ENCODE peak calls at places on chromosomes 7 and 10, in ten cellular contexts. A is kidney epithelial cell, E is spleen, U is IMR-90, S is neural crest cell, W is astrocyte, G is GM13977, B is fibroblast of lung, M is suprapubic skin, F is osteocyte. Z is an unnamed sample.

GRCh38 chr10:131092416-131092815 is 219.1 kb downstream of the TCERG1L start:
- DNase-seq in A (no peak), E (peak; percentile 61), U (no peak), S (no peak), W (no peak), G (no peak), B (no peak), M (no peak), F (no peak), Z (no peak)

GRCh38 chr7:156790264-156790663 is 102.7 kb downstream of the LMBR1 start:
- DNase-seq in A (no peak), E (no peak), U (no peak), S (no peak), W (no peak), G (no peak), B (no peak), M (no peak), F (no peak), Z (no peak)

GRCh38 chr10:103789771-103790201 is 65.6 kb downstream of the SH3PXD2A start:
- DNase-seq in A (no peak), E (no peak), U (no peak), S (no peak), W (no peak), G (no peak), B (no peak), M (no peak), F (no peak), Z (no peak)

GRCh38 chr10:87506988-87507387 is 2.3 kb downstream of the MINPP1 start:
- DNase-seq in A (no peak), E (no peak), U (no peak), S (no peak), W (no peak), G (no peak), B (no peak), M (no peak), F (no peak), Z (no peak)

GRCh38 chr7:78433421-78433820 is 634.8 kb downstream of the PHTF2 start:
- DNase-seq in A (no peak), E (no peak), U (no peak), S (no peak), W (no peak), G (no peak), B (peak; percentile 1), M (no peak), F (no peak), Z (no peak)

GRCh38 chr10:2202401-2202800 is 465.1 kb upstream of the ADARB2 start:
- DNase-seq in A (peak; percentile 29), E (no peak), U (no peak), S (no peak), W (peak; percentile 41), G (no peak), B (no peak), M (no peak), F (no peak), Z (no peak)

GRCh38 chr10:74365109-74365508 is 214.1 kb downstream of the ADK start:
- DNase-seq in A (no peak), E (no peak), U (no peak), S (no peak), W (no peak), G (no peak), B (no peak), M (no peak), F (no peak), Z (no peak)

GRCh38 chr7:101436857-101437576 is 74.3 kb downstream of the COL26A1 start:
- DNase-seq in A (no peak), E (no peak), U (no peak), S (peak; percentile 33), W (no peak), G (no peak), B (no peak), M (no peak), F (no peak), Z (no peak)

GRCh38 chr10:91813251-91813650 is 15.0 kb downstream of the TNKS2 start:
- DNase-seq in A (no peak), E (no peak), U (no peak), S (no peak), W (no peak), G (no peak), B (no peak), M (no peak), F (no peak), Z (no peak)

GRCh38 chr10:119818889-119819270 is 53.8 kb downstream of the MCMBP start:
- DNase-seq in A (no peak), E (no peak), U (no peak), S (peak; percentile 13), W (no peak), G (no peak), B (peak; percentile 15), M (no peak), F (no peak), Z (no peak)

GRCh38 chr10:119562097-119562496 is 19.6 kb upstream of the RGS10 start:
- DNase-seq in A (no peak), E (no peak), U (no peak), S (no peak), W (no peak), G (no peak), B (no peak), M (no peak), F (no peak), Z (no peak)

GRCh38 chr10:115660391-115660790 is 567.2 kb downstream of the ATRNL1 start:
- DNase-seq in A (no peak), E (no peak), U (no peak), S (no peak), W (no peak), G (no peak), B (no peak), M (no peak), F (no peak), Z (no peak)
- TF ChIP-seq CTCF in A (no peak), E (no peak), U (no peak), S (no peak), W (no peak), G (no peak), B (no peak), M (no peak), F (no peak), Z (no peak)

DNA sequence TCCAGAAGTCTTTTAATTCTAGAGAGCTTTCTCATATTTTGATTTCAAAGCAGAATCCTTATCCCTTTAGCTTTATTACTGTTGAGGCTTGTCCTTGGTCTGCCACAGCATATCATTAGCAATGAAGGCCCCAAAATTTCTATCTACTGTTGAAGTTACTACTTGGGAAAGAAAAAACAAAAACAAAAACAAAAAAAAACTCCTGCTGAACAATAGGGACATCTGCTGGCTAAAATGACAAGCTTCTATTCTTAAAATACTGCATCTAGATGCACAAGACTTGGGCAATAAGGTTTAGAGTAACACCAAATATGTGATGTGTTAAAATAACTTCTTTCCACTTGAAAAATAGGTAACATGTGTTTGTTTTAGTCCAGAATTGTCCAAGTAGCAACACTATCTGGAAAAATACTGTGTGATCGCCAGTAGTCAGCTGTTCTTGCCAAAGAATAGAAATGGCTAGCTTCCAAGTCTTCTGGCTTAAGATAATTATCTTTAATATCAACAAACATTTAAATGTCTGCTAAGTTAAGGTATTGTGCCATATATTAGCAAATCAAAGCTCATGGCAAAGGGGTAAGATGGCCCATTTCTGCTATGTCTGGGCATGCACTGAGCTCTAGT is 3.8 kb upstream of the DMTF1 start:
- DNase-seq in A (no peak), E (no peak), U (peak; percentile 26), S (no peak), W (no peak), G (peak; percentile 50), B (peak; percentile 67), M (no peak), F (no peak), Z (peak; percentile 59)
- TF ChIP-seq CTCF in A (peak; percentile 46), E (peak; percentile 60), U (peak; percentile 62), S (peak; percentile 67), W (peak; percentile 58), G (peak; percentile 56), B (peak; percentile 47), M (peak; percentile 34), F (peak; percentile 64), Z (peak; percentile 60)

DNA sequence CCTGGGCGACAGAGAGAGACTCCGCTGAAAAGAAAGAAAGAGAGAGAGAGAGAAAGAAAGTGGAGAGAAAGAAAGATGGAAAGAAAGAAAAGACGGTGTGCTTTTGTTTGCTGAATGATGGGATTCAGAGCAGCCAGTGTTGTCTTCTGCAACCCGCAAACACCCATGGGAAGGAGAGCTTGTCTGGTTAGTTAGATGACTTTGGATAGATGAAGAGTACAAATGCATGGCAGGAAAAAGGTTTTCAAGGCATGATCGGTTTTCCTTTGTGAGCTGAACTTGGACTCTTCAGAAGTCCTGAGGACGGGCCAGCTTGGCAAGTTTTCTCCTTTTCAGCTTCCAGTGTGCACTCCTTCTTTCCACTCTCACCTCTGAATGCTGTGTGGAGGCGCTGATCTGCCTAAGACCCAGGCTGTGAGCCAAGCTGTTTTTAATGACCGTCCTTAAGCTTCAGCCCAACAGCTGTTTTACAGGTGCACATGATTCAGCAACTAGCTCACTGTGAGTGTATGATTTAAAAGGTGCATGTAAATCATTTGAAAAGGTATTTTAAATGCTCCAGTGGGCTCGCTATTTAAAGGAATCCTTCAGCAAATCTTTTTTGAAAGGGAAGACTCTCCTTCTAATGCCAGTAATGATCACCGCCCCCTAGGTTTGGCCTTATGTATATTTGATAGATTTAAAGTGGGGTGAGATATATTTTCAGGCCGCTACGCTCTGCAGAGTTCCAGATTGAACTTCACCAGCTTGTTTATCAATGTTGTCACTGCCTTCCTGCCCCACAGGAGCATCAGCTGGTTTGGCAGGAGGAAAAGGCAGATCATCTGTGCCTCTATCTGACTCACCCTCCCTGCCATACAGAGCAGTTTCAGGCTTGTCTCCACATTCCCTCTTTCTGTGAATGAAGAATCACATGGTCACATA is 115.0 kb downstream of the PLXDC2 start:
- DNase-seq in A (peak; percentile 63), E (no peak), U (peak; percentile 70), S (no peak), W (peak; percentile 75), G (no peak), B (peak; percentile 69), M (no peak), F (no peak), Z (peak; percentile 78)
- TF ChIP-seq CTCF in A (no peak), E (no peak), U (no peak), S (no peak), W (no peak), G (no peak), B (no peak), M (no peak), F (no peak), Z (no peak)

GRCh38 chr7:41193738-41194287 is 509.1 kb downstream of the INHBA start:
- DNase-seq in A (no peak), E (no peak), U (no peak), S (no peak), W (no peak), G (no peak), B (no peak), M (no peak), F (no peak), Z (no peak)

GRCh38 chr7:41187322-41187721 is 515.6 kb downstream of the INHBA start:
- DNase-seq in A (no peak), E (no peak), U (no peak), S (no peak), W (no peak), G (no peak), B (no peak), M (no peak), F (no peak), Z (no peak)

GRCh38 chr7:41188163-41189130 is 514.4 kb downstream of the INHBA start:
- DNase-seq in A (peak; percentile 39), E (no peak), U (peak; percentile 88), S (no peak), W (peak; percentile 91), G (no peak), B (peak; percentile 70), M (no peak), F (no peak), Z (peak; percentile 71)

GRCh38 chr7:41189866-41190265 is 513.0 kb downstream of the INHBA start:
- DNase-seq in A (peak; percentile 94), E (no peak), U (peak; percentile 97), S (no peak), W (peak; percentile 98), G (no peak), B (peak; percentile 79), M (no peak), F (no peak), Z (peak; percentile 97)

GRCh38 chr7:41190615-41191014 is 512.3 kb downstream of the INHBA start:
- DNase-seq in A (no peak), E (no peak), U (no peak), S (no peak), W (no peak), G (no peak), B (no peak), M (no peak), F (no peak), Z (no peak)
- TF ChIP-seq CTCF in A (no peak), E (no peak), U (no peak), S (no peak), W (no peak), G (no peak), B (no peak), M (no peak), F (no peak), Z (no peak)